ENCODE peak calls at places on chromosomes 2 and 18, in five cellular contexts. B, C, L, S and M are unnamed samples.

GRCh38 chr2:38551171-38551570 is 51.6 kb downstream of the HNRNPLL start:
- DNase-seq in B (no peak), C (no peak), S (no peak), L (no peak), M (no peak)

GRCh38 chr18:24014986-24015896 is 687 bp downstream of the TTC39C start:
- DNase-seq in L (peak), B (peak), S (peak), C (peak), M (peak)

GRCh38 chr2:8141079-8141762 is 540.6 kb upstream of the ID2 start:
- DNase-seq in C (no peak), S (no peak), B (no peak), L (no peak), M (no peak)

GRCh38 chr2:199439094-199439493 is 18.6 kb downstream of the SATB2 start:
- DNase-seq in S (no peak), L (no peak), C (no peak), B (no peak), M (no peak)

GRCh38 chr2:196500686-196501431 is 138.7 kb upstream of the CCDC150 start:
- DNase-seq in B (no peak), L (no peak), C (no peak), S (peak), M (no peak)

GRCh38 chr18:76459312-76459686 is 35.7 kb downstream of the ZNF516 start:
- DNase-seq in C (no peak), B (no peak), L (no peak), S (no peak), M (no peak)

GRCh38 chr2:134603966-134604365 is 114.8 kb downstream of the TMEM163 start:
- DNase-seq in B (peak), S (no peak), L (no peak), C (no peak), M (no peak)

GRCh38 chr2:172113617-172114016 is 10.9 kb upstream of the DLX2 start:
- DNase-seq in L (peak), B (no peak), S (peak), C (no peak), M (peak)

GRCh38 chr2:109382946-109383345 is 230.8 kb downstream of the SEPTIN10 start:
- DNase-seq in B (no peak), C (peak), S (peak), L (peak), M (peak)

GRCh38 chr18:73835656-73836055 is 312.0 kb downstream of the FBXO15 start:
- DNase-seq in B (no peak), S (no peak), L (no peak), C (no peak), M (no peak)

GRCh38 chr2:210557721-210558120 is 1.3 kb downstream of the CPS1 start:
- DNase-seq in S (no peak), B (no peak), C (no peak), L (peak), M (no peak)

GRCh38 chr2:15359716-15360531 is 201.2 kb downstream of the NBAS start:
- DNase-seq in S (peak), B (no peak), L (peak), C (no peak), M (no peak)

GRCh38 chr2:29983308-29983707 is 61.9 kb upstream of the ALK start:
- DNase-seq in L (no peak), S (no peak), B (no peak), C (no peak), M (no peak)

GRCh38 chr18:76414936-76415621 is 80.0 kb downstream of the ZNF516 start:
- DNase-seq in C (no peak), L (no peak), S (no peak), B (no peak), M (no peak)

GRCh38 chr2:238240761-238241711 is 1.2 kb upstream of the HES6 start:
- DNase-seq in L (no peak), S (peak), C (peak), B (peak), M (no peak)
- TF ChIP-seq CTCF in L (no peak), S (peak), C (no peak), B (peak), M (no peak)

GRCh38 chr2:153287109-153287801 is 191.3 kb downstream of the RPRM start:
- DNase-seq in C (no peak), B (peak), S (no peak), L (no peak), M (peak)
- TF ChIP-seq CTCF in C (peak), B (peak), S (peak), L (no peak), M (peak)

GRCh38 chr2:219540784-219541504 is 2.7 kb downstream of the CHPF start:
- DNase-seq in S (no peak), L (no peak), C (no peak), B (no peak), M (no peak)
- TF ChIP-seq CTCF in S (no peak), L (no peak), C (no peak), B (no peak), M (no peak)

DNA sequence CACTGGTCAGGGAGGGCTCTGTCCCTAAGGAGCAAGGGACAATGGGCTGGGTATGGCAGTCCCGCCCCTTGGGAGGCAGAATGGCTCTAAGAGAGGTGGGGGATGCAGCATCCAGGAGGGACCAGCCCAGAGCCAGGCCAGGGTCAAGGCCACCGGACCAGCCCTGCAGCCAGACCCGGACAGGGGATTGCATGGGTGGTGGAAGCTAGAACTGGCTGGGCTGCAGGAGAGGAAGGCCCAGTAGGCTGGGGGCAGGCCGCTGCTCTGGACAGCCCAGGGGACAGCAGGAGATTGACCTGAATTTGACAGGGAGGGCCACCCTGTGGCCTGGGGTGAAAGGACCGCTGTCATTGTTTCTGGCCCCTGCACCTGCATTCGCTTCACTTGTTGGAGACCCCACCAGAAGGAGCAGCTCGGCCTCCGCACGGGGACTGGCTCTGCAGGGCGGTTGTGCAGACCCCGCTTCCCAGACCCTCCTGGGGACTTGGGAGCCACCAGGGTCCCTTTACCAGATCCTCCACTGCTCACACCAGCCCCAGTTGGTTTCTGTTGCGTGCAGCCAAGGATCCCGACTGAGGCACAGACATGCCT is 14.6 kb downstream of the RAMP1 start:
- DNase-seq in S (no peak), B (no peak), C (no peak), L (no peak), M (no peak)
- TF ChIP-seq CTCF in S (no peak), B (no peak), C (no peak), L (no peak), M (no peak)

GRCh38 chr18:74866577-74866976 is 268.9 kb downstream of the ZNF407 start:
- DNase-seq in C (no peak), S (no peak), B (no peak), L (no peak), M (no peak)

GRCh38 chr18:74857901-74858300 is 260.2 kb downstream of the ZNF407 start:
- DNase-seq in L (no peak), C (no peak), S (no peak), B (no peak), M (no peak)

GRCh38 chr18:74861154-74861553 is 263.5 kb downstream of the ZNF407 start:
- DNase-seq in C (no peak), S (no peak), B (no peak), L (peak), M (no peak)

GRCh38 chr18:74856967-74857366 is 259.3 kb downstream of the ZNF407 start:
- DNase-seq in C (no peak), B (no peak), L (no peak), S (no peak), M (peak)

GRCh38 chr18:74862094-74862493 is 264.4 kb downstream of the ZNF407 start:
- DNase-seq in S (no peak), L (no peak), B (no peak), C (no peak), M (no peak)
- TF ChIP-seq CTCF in S (no peak), L (no peak), B (no peak), C (no peak), M (no peak)

DNA sequence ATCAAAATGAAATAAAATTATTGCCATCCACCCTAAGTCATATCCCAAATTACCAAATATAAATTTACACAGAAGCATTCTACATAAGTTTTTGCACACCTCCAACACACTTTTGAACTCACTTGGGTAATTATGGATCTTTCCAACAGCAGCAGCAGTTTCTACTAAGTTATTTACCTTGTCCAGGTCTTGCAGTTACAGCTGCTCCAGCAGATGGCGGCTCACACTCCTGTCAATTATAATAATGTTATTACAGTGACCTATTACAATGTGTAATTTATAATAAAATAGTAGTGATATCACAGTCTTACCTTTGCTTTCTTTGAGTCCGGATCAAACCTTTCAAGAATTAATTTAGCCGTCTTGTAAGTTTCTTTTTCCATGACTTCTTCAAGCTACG is 37.9 kb downstream of the LNPK start:
- DNase-seq in C (no peak), B (no peak), L (no peak), S (no peak), M (no peak)
- TF ChIP-seq CTCF in C (peak), B (no peak), L (no peak), S (peak), M (peak)

DNA sequence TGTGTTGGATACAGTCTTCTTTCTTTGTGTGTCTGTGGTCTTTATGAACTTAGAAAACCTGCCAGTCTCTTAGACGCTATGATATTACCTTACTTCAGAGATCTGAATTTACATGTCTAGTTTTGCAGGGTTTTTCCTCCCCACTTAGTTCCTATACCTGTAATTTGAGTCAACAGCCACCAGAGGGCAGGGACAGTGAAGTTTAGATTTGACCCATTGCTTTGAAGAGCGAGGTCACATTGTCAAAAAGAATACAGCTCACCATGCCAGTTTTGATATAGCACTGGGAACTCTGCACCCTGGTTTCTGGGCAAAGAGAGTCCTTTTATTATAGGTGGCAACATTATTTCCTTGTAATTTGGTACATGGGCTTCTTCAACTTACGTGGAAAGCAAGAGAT is 102.3 kb downstream of the MAPK4 start:
- DNase-seq in L (peak), S (no peak), B (no peak), C (peak), M (peak)
- TF ChIP-seq CTCF in L (peak), S (peak), B (peak), C (peak), M (peak)

DNA sequence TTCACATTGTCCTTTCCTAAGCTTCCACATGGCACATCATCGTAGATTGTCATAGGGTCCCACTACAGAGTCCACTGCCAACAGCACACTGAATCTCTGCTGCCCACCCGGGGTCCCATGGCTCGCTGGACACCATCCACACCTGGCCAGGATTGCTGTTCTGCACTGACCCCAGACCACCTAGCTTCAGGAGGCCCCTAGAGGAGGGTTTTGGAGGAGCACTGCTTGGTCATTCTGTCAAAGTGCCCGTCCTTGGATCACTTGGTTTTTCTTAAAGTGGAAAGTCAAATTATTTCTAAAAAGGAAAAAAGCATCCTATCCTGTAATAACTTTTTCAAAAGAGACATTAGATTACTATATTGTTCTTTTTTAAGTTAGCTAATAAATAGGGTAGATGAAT is 59.0 kb downstream of the CHRNA1 start:
- DNase-seq in S (no peak), B (no peak), L (no peak), C (no peak), M (no peak)
- TF ChIP-seq CTCF in S (no peak), B (no peak), L (no peak), C (no peak), M (no peak)

GRCh38 chr2:45169339-45170190 is 160.3 kb upstream of the SIX2 start:
- DNase-seq in S (peak), B (peak), C (peak), L (no peak), M (peak)
- TF ChIP-seq CTCF in S (no peak), B (no peak), C (no peak), L (no peak), M (no peak)